ENCODE peak calls at places on chromosome 1, in seven cellular contexts. E is sigmoid colon; U is CD8-positive, alpha-beta T cell; A is A673; K is heart right ventricle; Q is H9; Y is mammary epithelial cell. H is an unnamed sample. For H3K4me1 and H3K27me3, the result is how much of the 10 kb centered on the place peaks cover.

GRCh38 chr1:43499882-43500281 is 30.8 kb upstream of the PTPRF start:
- DNase-seq in E (no peak), U (no peak), A (no peak), K (no peak), Q (no peak), Y (no peak), H (no peak)

GRCh38 chr1:54528613-54529012 is 19.4 kb upstream of the ACOT11 start:
- DNase-seq in E (no peak), U (no peak), A (no peak), K (no peak), Q (no peak), Y (no peak), H (no peak)

GRCh38 chr1:41743361-41743760 is 175.4 kb downstream of the HIVEP3 start:
- DNase-seq in E (no peak), U (no peak), A (no peak), K (no peak), Q (no peak), Y (no peak), H (no peak)

GRCh38 chr1:21317690-21318043 is 27.4 kb upstream of the ECE1 start:
- DNase-seq in E (no peak), U (no peak), A (no peak), K (no peak), Q (no peak), Y (no peak), H (no peak)

GRCh38 chr1:60073605-60074278 is at the start of gene C1orf87:
- DNase-seq in E (no peak), U (no peak), A (no peak), K (peak), Q (peak), Y (no peak), H (peak)

GRCh38 chr1:7302873-7303272 is 468.2 kb upstream of the VAMP3 start:
- DNase-seq in E (no peak), U (no peak), A (peak), K (no peak), Q (peak), Y (no peak), H (no peak)

GRCh38 chr1:48572632-48573258 is 100.7 kb upstream of the SPATA6 start:
- DNase-seq in E (no peak), U (no peak), A (peak), K (peak), Q (peak), Y (peak), H (peak)

GRCh38 chr1:12437629-12438028 is 180.4 kb downstream of the DHRS3 start:
- DNase-seq in E (no peak), U (no peak), A (no peak), K (no peak), Q (no peak), Y (no peak), H (no peak)

GRCh38 chr1:166139735-166140134 is 27.1 kb downstream of the FAM78B start:
- DNase-seq in E (no peak), U (no peak), A (no peak), K (no peak), Q (peak), Y (no peak), H (no peak)

GRCh38 chr1:32115496-32115895 is 7.6 kb downstream of the KPNA6 start:
- DNase-seq in E (no peak), U (no peak), A (no peak), K (no peak), Q (no peak), Y (no peak), H (no peak)

GRCh38 chr1:32111789-32112188 is 3.9 kb downstream of the KPNA6 start:
- DNase-seq in E (no peak), U (no peak), A (peak), K (no peak), Q (no peak), Y (no peak), H (no peak)

GRCh38 chr1:32112800-32113375 is 5.0 kb downstream of the KPNA6 start:
- DNase-seq in E (no peak), U (no peak), A (no peak), K (no peak), Q (no peak), Y (no peak), H (no peak)

GRCh38 chr1:32114420-32114819 is 6.6 kb downstream of the KPNA6 start:
- DNase-seq in E (no peak), U (no peak), A (no peak), K (no peak), Q (no peak), Y (no peak), H (no peak)

DNA sequence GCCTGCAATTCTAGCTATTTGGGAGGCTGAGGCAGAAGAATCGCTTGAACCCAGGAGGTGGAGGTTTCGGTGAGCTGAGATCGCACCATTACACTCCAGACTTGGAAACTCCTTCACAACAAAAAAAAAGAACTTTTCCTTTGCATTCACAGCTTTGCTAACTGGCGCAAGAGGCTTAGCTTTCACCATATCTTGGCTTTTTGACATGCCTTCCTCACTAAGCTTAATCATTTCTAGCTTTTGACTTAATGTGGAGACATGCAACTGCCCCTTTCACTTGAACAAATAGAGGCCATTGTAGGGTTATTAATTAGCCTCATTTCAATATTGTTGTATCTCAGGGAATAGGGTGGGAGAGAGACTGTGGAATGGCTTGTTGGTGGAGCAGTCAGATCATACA is 8.7 kb downstream of the KPNA6 start:
- DNase-seq in E (no peak), U (no peak), A (no peak), K (no peak), Q (no peak), Y (no peak), H (no peak)
- TF ChIP-seq CTCF in E (no peak), U (no peak), A (no peak), K (no peak), Q (no peak), Y (no peak), H (no peak)

GRCh38 chr1:64908567-64908966 is 57.8 kb downstream of the JAK1 start:
- DNase-seq in E (no peak), U (no peak), A (no peak), K (no peak), Q (no peak), Y (no peak), H (no peak)

GRCh38 chr1:64912191-64912590 is 54.2 kb downstream of the JAK1 start:
- DNase-seq in E (no peak), U (no peak), A (no peak), K (no peak), Q (no peak), Y (no peak), H (no peak)

GRCh38 chr1:64909021-64909420 is 57.3 kb downstream of the JAK1 start:
- DNase-seq in E (no peak), U (no peak), A (no peak), K (no peak), Q (no peak), Y (no peak), H (no peak)

GRCh38 chr1:64913361-64914015 is 52.9 kb downstream of the JAK1 start:
- DNase-seq in E (no peak), U (no peak), A (peak), K (no peak), Q (no peak), Y (no peak), H (no peak)

GRCh38 chr1:64911326-64911725 is 55.0 kb downstream of the JAK1 start:
- DNase-seq in E (no peak), U (no peak), A (no peak), K (no peak), Q (no peak), Y (no peak), H (no peak)
- H3K4me1 ChIP-seq in E (half or more), U (half or more), A (half or more), K (under half), Q (under half), Y (under half), H (under half)

GRCh38 chr1:14494931-14495330 is 103.6 kb upstream of the KAZN start:
- DNase-seq in E (no peak), U (no peak), A (no peak), K (no peak), Q (no peak), Y (no peak), H (no peak)
- H3K27me3 ChIP-seq in E (under half), U (under half), A (under half), K (under half), Q (under half), Y (under half), H (under half)

GRCh38 chr1:220012259-220012658 is 34.0 kb downstream of the EPRS1 start:
- DNase-seq in E (no peak), U (no peak), A (no peak), K (no peak), Q (no peak), Y (no peak), H (no peak)
- TF ChIP-seq CTCF in E (no peak), U (no peak), A (no peak), K (no peak), Q (peak), Y (no peak), H (no peak)

GRCh38 chr1:183186820-183187219 is 756 bp downstream of the LAMC2 start:
- DNase-seq in E (no peak), U (no peak), A (no peak), K (no peak), Q (no peak), Y (no peak), H (no peak)

GRCh38 chr1:183185941-183186490 is at the start of gene LAMC2:
- DNase-seq in E (peak), U (peak), A (no peak), K (no peak), Q (peak), Y (peak), H (peak)

GRCh38 chr1:183194527-183195145 is 8.6 kb downstream of the LAMC2 start:
- DNase-seq in E (no peak), U (no peak), A (no peak), K (no peak), Q (no peak), Y (no peak), H (no peak)

GRCh38 chr1:183195146-183195571 is 9.1 kb downstream of the LAMC2 start:
- DNase-seq in E (no peak), U (no peak), A (no peak), K (no peak), Q (no peak), Y (peak), H (no peak)

GRCh38 chr1:183191833-183192232 is 5.8 kb downstream of the LAMC2 start:
- DNase-seq in E (no peak), U (no peak), A (peak), K (no peak), Q (no peak), Y (peak), H (no peak)
- H3K4me1 ChIP-seq in E (under half), U (under half), A (under half), K (under half), Q (under half), Y (half or more), H (under half)

H was measured in upper lobe of right lung.